ENCODE peak calls at places on chromosomes 13 and 19, in ten cellular contexts. R is K562, D is ovary, Q is brain microvascular endothelial cell, L is ascending aorta, V is lower leg skin, E is fibroblast of mammary gland, Y is AG10803, W is A549, O is coronary artery. S is an unnamed sample.

GRCh38 chr19:40601061-40601973 is at the start of gene LTBP4:
- DNase-seq in R (peak; percentile 76), D (peak; percentile 90), Q (no peak), L (peak; percentile 86), V (peak; percentile 90), E (no peak), Y (no peak), W (no peak), O (peak; percentile 84), S (no peak)

GRCh38 chr19:918481-919156 is 1.5 kb downstream of the KISS1R start:
- DNase-seq in R (peak; percentile 40), D (no peak), Q (no peak), L (no peak), V (no peak), E (no peak), Y (no peak), W (no peak), O (no peak), S (no peak)

GRCh38 chr13:29255567-29255966 is 339.9 kb downstream of the SLC7A1 start:
- DNase-seq in R (no peak), D (no peak), Q (no peak), L (no peak), V (no peak), E (no peak), Y (no peak), W (no peak), O (no peak), S (no peak)

GRCh38 chr13:40189885-40190655 is 476.4 kb downstream of the FOXO1 start:
- DNase-seq in R (no peak), D (peak; percentile 46), Q (no peak), L (no peak), V (no peak), E (no peak), Y (no peak), W (no peak), O (no peak), S (no peak)

GRCh38 chr13:50636007-50636704 is 207.3 kb downstream of the DLEU7 start:
- DNase-seq in R (peak; percentile 6), D (no peak), Q (no peak), L (no peak), V (no peak), E (no peak), Y (no peak), W (no peak), O (no peak), S (no peak)

GRCh38 chr19:35046461-35046860 is 4.9 kb downstream of the HPN start:
- DNase-seq in R (no peak), D (no peak), Q (no peak), L (no peak), V (no peak), E (no peak), Y (no peak), W (no peak), O (no peak), S (no peak)

GRCh38 chr13:45243072-45243471 is 42.2 kb upstream of the KCTD4 start:
- DNase-seq in R (no peak), D (no peak), Q (no peak), L (no peak), V (no peak), E (no peak), Y (no peak), W (no peak), O (no peak), S (no peak)

GRCh38 chr19:55590621-55591020 is 8.7 kb downstream of the FIZ1 start:
- DNase-seq in R (peak; percentile 59), D (no peak), Q (no peak), L (no peak), V (no peak), E (no peak), Y (no peak), W (peak; percentile 56), O (no peak), S (no peak)

GRCh38 chr13:22793598-22794134 is 387.1 kb upstream of the SGCG start:
- DNase-seq in R (no peak), D (no peak), Q (peak; percentile 26), L (no peak), V (no peak), E (no peak), Y (no peak), W (peak; percentile 6), O (no peak), S (no peak)

GRCh38 chr13:27969073-27969865 is at the start of gene CDX2:
- DNase-seq in R (no peak), D (no peak), Q (no peak), L (peak; percentile 37), V (peak; percentile 73), E (no peak), Y (no peak), W (peak; percentile 16), O (no peak), S (no peak)

GRCh38 chr19:3249408-3249807 is 24.9 kb downstream of the CELF5 start:
- DNase-seq in R (peak; percentile 92), D (no peak), Q (no peak), L (no peak), V (no peak), E (no peak), Y (no peak), W (peak; percentile 62), O (no peak), S (no peak)

GRCh38 chr19:3245050-3245449 is 20.6 kb downstream of the CELF5 start:
- DNase-seq in R (no peak), D (no peak), Q (no peak), L (no peak), V (no peak), E (no peak), Y (no peak), W (no peak), O (no peak), S (no peak)

GRCh38 chr19:3250675-3251074 is 26.2 kb downstream of the CELF5 start:
- DNase-seq in R (peak; percentile 72), D (no peak), Q (no peak), L (no peak), V (no peak), E (peak; percentile 24), Y (no peak), W (peak; percentile 48), O (no peak), S (no peak)

GRCh38 chr19:3251229-3251628 is 26.8 kb downstream of the CELF5 start:
- DNase-seq in R (no peak), D (no peak), Q (no peak), L (no peak), V (no peak), E (no peak), Y (no peak), W (no peak), O (no peak), S (no peak)

DNA sequence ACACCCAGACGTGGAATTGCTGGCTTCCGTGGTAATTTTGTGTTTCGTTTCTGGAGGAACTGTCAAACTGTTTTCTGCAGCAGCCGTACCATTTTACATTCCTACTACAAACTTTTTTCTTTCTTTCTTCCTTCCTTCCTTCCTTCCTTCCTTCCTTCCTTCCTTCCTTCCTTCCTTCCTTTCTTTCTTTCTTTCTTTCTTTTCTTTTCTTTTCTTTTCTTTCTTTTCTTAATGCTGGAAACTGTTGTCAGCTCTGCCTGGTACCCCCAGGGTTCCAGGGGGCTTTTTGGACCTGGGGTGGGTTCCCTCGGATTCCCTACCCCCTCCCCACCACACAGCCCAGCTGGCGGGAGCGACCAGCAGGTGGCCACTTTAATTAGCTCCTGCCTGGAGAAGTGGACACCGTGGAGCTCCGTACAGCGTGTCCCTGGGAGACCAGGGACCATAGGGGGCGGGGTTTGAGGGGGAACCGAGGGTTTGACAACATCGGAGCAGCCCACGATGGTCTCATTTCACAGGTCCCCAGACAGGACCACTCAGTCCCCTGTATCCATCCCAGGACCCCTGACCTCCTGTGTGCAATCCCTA is 24.4 kb downstream of the CELF5 start:
- DNase-seq in R (no peak), D (no peak), Q (no peak), L (no peak), V (no peak), E (no peak), Y (no peak), W (no peak), O (no peak), S (no peak)
- TF ChIP-seq CTCF in R (no peak), D (no peak), Q (no peak), L (no peak), V (no peak), E (no peak), Y (no peak), W (no peak), O (no peak), S (no peak)

DNA sequence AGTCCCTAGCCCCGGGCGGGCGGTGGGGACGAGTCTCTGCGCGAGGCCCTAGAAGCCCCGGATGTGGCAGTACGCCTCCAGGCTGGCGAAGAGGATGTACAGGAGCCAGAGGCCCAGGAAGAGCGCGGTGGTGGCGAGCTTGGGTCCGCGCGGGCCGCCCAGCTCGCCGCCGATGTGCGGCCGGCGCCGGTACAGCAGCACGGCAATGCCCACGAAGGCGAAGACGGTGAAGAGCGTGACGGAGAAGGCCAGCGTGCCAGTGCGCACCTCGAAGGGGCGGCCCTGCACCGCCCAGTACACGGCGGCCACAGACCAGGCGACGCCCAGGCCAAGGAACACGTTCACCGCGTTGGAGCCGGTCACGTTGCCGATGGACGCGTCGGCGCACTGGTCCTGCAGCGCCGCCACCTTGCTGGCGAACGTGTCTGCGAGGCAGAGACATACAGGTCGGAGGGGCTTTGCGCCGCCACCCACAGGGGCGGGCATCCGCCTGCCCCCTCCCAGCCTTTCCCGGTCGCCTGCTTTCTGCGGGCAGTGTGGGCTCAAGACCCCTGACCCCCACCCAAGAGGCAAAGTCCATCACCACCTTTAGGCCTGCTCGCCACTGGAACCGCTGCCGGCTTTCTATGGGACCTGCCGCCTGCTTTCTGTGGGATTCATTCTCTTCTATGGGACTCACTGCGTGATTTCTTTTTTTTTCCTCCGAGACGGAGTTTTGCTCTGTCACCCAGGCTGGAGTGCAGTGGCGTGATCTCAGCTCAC is 10.9 kb upstream of the MEIS3 start:
- DNase-seq in R (no peak), D (no peak), Q (no peak), L (no peak), V (no peak), E (peak; percentile 45), Y (peak; percentile 61), W (no peak), O (no peak), S (no peak)
- H3K4me3 ChIP-seq in R (no peak overlapping the region), D (no peak overlapping the region), Q (peak overlapping the region; percentile 27), L (peak overlapping the region; percentile 24), V (no peak overlapping the region), E (no peak overlapping the region), Y (peak overlapping the region; percentile 20), W (no peak overlapping the region), O (peak overlapping the region; percentile 62), S (peak overlapping the region; percentile 8)

DNA sequence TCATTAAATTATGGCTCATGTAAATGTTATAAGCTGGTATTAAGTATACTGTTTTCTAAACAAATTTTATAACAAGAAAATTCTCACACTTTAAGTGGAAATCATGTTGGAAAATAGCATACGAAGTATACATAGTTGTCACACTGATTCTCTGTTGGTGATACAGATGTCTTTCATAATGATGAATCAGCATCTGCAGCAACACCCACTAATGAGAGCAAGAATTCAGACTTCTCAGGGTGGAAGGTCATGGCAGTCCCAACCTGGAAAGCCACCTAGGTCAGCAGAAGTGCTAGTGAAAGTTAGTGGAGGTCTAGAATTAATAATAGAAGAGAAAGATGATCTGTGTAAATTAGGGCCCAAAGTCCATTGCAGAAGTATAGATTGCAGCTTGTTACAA is 719.7 kb upstream of the MIR17HG start:
- DNase-seq in R (no peak), D (no peak), Q (no peak), L (no peak), V (no peak), E (no peak), Y (no peak), W (no peak), O (no peak), S (no peak)
- TF ChIP-seq CTCF in R (no peak), D (no peak), Q (no peak), L (no peak), V (no peak), E (no peak), Y (no peak), W (no peak), O (no peak), S (no peak)

GRCh38 chr19:46412034-46412982 is 1.1 kb downstream of the CCDC8 start:
- DNase-seq in R (peak; percentile 37), D (peak; percentile 50), Q (no peak), L (no peak), V (no peak), E (no peak), Y (no peak), W (no peak), O (no peak), S (no peak)
- H3K4me3 ChIP-seq in R (peak overlapping the region; percentile 63), D (peak overlapping the region; percentile 64), Q (peak overlapping the region; percentile 67), L (peak overlapping the region; percentile 63), V (peak overlapping the region; percentile 11), E (peak overlapping the region; percentile 63), Y (peak overlapping the region; percentile 66), W (no peak overlapping the region), O (peak overlapping the region; percentile 78), S (peak overlapping the region; percentile 63)

S was measured in epithelial cell of proximal tubule.